ENCODE peak calls at places on chromosome 21, in nine cellular contexts. P is lower leg skin, C is NB4, L is mammary epithelial cell, X is GM23338, V is SK-N-SH, D is tibial artery, B is HFF-Myc, N is choroid plexus epithelial cell. W is an unnamed sample.

GRCh38 chr21:25944082-25944481 is 209.3 kb downstream of the GABPA start:
- DNase-seq in L (no peak), X (no peak), B (no peak), N (no peak), D (no peak), C (no peak), V (no peak), P (no peak), W (no peak)

GRCh38 chr21:32135401-32136363 is 143.2 kb downstream of the MIS18A start:
- DNase-seq in L (no peak), N (no peak), P (no peak), C (no peak), X (no peak), D (no peak), B (peak), V (peak), W (no peak)

GRCh38 chr21:15826147-15826780 is 96.5 kb downstream of the USP25 start:
- DNase-seq in V (peak), L (peak), C (peak), B (peak), N (peak), X (peak), D (no peak), P (no peak), W (no peak)

GRCh38 chr21:21715286-21715969 is 717.2 kb downstream of the NCAM2 start:
- DNase-seq in B (peak), C (no peak), X (no peak), N (peak), D (no peak), P (no peak), L (no peak), V (no peak), W (no peak)

GRCh38 chr21:42844411-42845113 is 34.8 kb downstream of the WDR4 start:
- DNase-seq in P (peak), X (no peak), B (no peak), N (no peak), L (no peak), C (no peak), V (peak), D (peak), W (no peak)

GRCh38 chr21:43864313-43864805 is 664 bp upstream of the AGPAT3 start:
- DNase-seq in V (peak), B (no peak), C (peak), D (no peak), X (peak), L (peak), N (no peak), P (peak), W (no peak)

GRCh38 chr21:43331962-43332458 is 94.9 kb downstream of the SIK1 start:
- DNase-seq in L (no peak), B (no peak), D (peak), P (no peak), N (peak), V (no peak), C (no peak), X (no peak), W (no peak)

GRCh38 chr21:35509004-35509704 is 460.1 kb upstream of the RUNX1 start:
- DNase-seq in X (no peak), B (no peak), N (no peak), P (no peak), C (peak), L (no peak), D (no peak), V (no peak), W (no peak)

GRCh38 chr21:31115249-31115648 is 77.0 kb upstream of the KRTAP19-8 start:
- DNase-seq in P (no peak), V (no peak), D (no peak), L (no peak), X (no peak), C (no peak), B (no peak), N (no peak), W (no peak)

GRCh38 chr21:18387994-18388393 is 15.6 kb downstream of the TMPRSS15 start:
- DNase-seq in X (peak), D (no peak), N (no peak), L (no peak), B (no peak), C (no peak), V (no peak), P (no peak), W (no peak)
- TF ChIP-seq CTCF in X (peak), D (no peak), N (peak), L (no peak), B (no peak), C (no peak), V (no peak), P (no peak), W (no peak)

GRCh38 chr21:41589131-41589530 is 81.2 kb upstream of the TMPRSS2 start:
- DNase-seq in X (peak), L (no peak), D (no peak), B (no peak), N (no peak), P (peak), C (no peak), V (no peak), W (no peak)
- TF ChIP-seq CTCF in X (peak), L (no peak), D (no peak), B (no peak), N (peak), P (no peak), C (no peak), V (no peak), W (no peak)

GRCh38 chr21:44927587-44928461 is 7.1 kb upstream of the ITGB2 start:
- DNase-seq in X (no peak), V (no peak), D (peak), P (no peak), B (no peak), N (peak), L (peak), C (peak), W (no peak)
- TF ChIP-seq CTCF in X (no peak), V (peak), D (no peak), P (no peak), B (no peak), N (peak), L (no peak), C (no peak), W (no peak)

GRCh38 chr21:39137248-39138186 is 45.7 kb downstream of the PSMG1 start:
- DNase-seq in D (no peak), L (peak), V (peak), B (no peak), P (no peak), C (peak), N (peak), X (peak), W (no peak)
- TF ChIP-seq CTCF in D (no peak), L (peak), V (no peak), B (no peak), P (no peak), C (no peak), N (peak), X (no peak), W (no peak)

GRCh38 chr21:29193907-29194306 is 63.5 kb downstream of the MAP3K7CL start:
- DNase-seq in B (no peak), V (no peak), P (no peak), L (no peak), X (no peak), C (no peak), N (peak), D (no peak), W (no peak)

GRCh38 chr21:29194847-29195246 is 64.4 kb downstream of the MAP3K7CL start:
- DNase-seq in X (no peak), P (no peak), L (no peak), N (peak), B (no peak), C (no peak), V (no peak), D (no peak), W (no peak)

GRCh38 chr21:29194342-29194741 is 63.9 kb downstream of the MAP3K7CL start:
- DNase-seq in P (no peak), V (no peak), L (no peak), B (no peak), N (peak), X (no peak), C (no peak), D (no peak), W (no peak)

GRCh38 chr21:29196664-29197052 is 66.2 kb downstream of the MAP3K7CL start:
- DNase-seq in L (no peak), V (no peak), N (peak), C (no peak), P (no peak), X (no peak), B (no peak), D (no peak), W (no peak)

DNA sequence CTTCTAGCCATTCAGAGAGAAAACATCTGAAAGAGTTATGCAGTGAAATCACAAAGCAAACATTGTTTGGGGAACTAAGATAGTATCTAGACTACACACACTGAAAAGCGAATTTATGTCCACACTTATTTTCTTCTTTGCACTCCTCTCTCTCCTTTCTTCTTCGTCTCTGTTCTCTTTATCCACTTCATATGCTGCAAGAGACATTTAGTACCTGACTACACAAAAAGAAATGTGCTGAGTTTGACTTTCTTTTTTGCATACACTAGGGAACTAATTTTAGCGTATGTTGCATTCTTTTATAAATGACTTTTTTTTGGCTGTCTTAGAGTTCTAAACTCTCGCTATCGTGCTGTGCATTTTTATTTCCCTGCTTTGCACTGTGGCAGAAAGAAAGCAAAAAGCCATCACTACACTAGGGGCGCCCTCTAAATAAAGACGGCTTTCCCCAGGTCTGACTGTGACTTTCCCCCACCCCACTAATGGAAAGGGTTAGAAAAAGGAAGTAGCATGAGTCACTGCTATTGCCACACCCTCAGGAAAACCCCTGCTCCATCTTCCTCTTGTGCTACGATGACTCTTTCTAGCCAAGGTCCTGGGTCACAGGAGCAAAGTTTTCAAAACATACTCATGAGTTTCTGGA is 65.7 kb downstream of the MAP3K7CL start:
- DNase-seq in B (no peak), P (no peak), V (peak), X (peak), C (peak), L (peak), N (peak), D (peak), W (no peak)
- TF ChIP-seq CTCF in B (peak), P (no peak), V (peak), X (peak), C (peak), L (peak), N (peak), D (peak), W (no peak)

GRCh38 chr21:22764222-22764621 is 1766.0 kb downstream of the NCAM2 start:
- DNase-seq in B (no peak), N (no peak), L (no peak), X (no peak), C (no peak), V (no peak), P (no peak), D (no peak), W (no peak)
- TF ChIP-seq CTCF in B (no peak), N (no peak), L (no peak), X (no peak), C (no peak), V (no peak), P (no peak), D (no peak), W (no peak)

GRCh38 chr21:37658994-37659458 is 257.2 kb downstream of the KCNJ6 start:
- DNase-seq in V (no peak), N (peak), X (no peak), C (no peak), L (peak), B (peak), D (no peak), P (no peak), W (no peak)
- TF ChIP-seq CTCF in V (no peak), N (peak), X (no peak), C (no peak), L (peak), B (peak), D (peak), P (no peak), W (no peak)

GRCh38 chr21:45433911-45434644 is 29.1 kb downstream of the COL18A1 start:
- DNase-seq in V (no peak), N (peak), B (no peak), C (no peak), X (no peak), D (no peak), P (no peak), L (no peak), W (no peak)
- TF ChIP-seq CTCF in V (no peak), N (no peak), B (no peak), C (no peak), X (no peak), D (no peak), P (no peak), L (no peak), W (no peak)

W was measured in glutamatergic neuron.